ENCODE peak calls at places on chromosomes 6 and 20, in nine cellular contexts. G is bronchial epithelial cell, X is T1000, H is stromal cell of bone marrow, M is AG09309, Q is ELF-1, L is A172, P is NCI-H1105 treated with DMSO at 0.1 percent for 48 hours, B is tibial nerve. D is an unnamed sample.
A peak's percentile ranks its signal among the peaks of the same experiment; 100 is the strongest.

GRCh38 chr6:142331075-142331551 is 29.3 kb downstream of the ADGRG6 start:
- DNase-seq in G (peak; percentile 58), P (no peak), L (no peak), B (no peak), Q (peak; percentile 6), M (no peak), H (no peak), X (no peak), D (no peak)

GRCh38 chr20:13991311-13991710 is 897 bp upstream of the SEL1L2 start:
- DNase-seq in M (no peak), B (no peak), G (no peak), L (no peak), P (no peak), H (no peak), X (no peak), Q (no peak), D (no peak)

GRCh38 chr6:17866876-17867444 is 120.5 kb downstream of the KIF13A start:
- DNase-seq in P (no peak), H (no peak), L (no peak), X (no peak), Q (no peak), M (no peak), G (no peak), B (no peak), D (no peak)

GRCh38 chr6:150175611-150176151 is 32.8 kb downstream of the PPP1R14C start:
- DNase-seq in M (no peak), X (no peak), Q (no peak), H (no peak), G (no peak), P (no peak), L (no peak), B (no peak), D (no peak)

GRCh38 chr6:54238407-54238806 is 69.8 kb upstream of the TINAG start:
- DNase-seq in X (no peak), P (no peak), G (no peak), Q (no peak), L (no peak), B (no peak), H (peak; percentile 72), M (peak; percentile 86), D (no peak)

GRCh38 chr20:59748555-59749292 is 144.4 kb downstream of the PHACTR3 start:
- DNase-seq in M (peak; percentile 80), P (no peak), B (no peak), G (no peak), X (no peak), H (peak; percentile 38), Q (no peak), L (no peak), D (no peak)

GRCh38 chr20:10065154-10065833 is 30.5 kb downstream of the ANKEF1 start:
- DNase-seq in P (no peak), H (peak; percentile 25), M (no peak), L (peak; percentile 28), Q (no peak), X (no peak), G (peak; percentile 55), B (no peak), D (no peak)

GRCh38 chr6:42453649-42454427 is 2.1 kb upstream of the TRERF1 start:
- DNase-seq in L (no peak), Q (peak; percentile 80), G (peak; percentile 29), P (peak; percentile 66), B (no peak), M (no peak), H (peak; percentile 45), X (no peak), D (no peak)

GRCh38 chr20:41108531-41108930 is 28.8 kb upstream of the PLCG1 start:
- DNase-seq in H (no peak), P (no peak), Q (no peak), M (no peak), L (no peak), X (no peak), B (no peak), G (no peak), D (no peak)

GRCh38 chr20:44752099-44752931 is 6.7 kb downstream of the KCNK15 start:
- DNase-seq in B (no peak), H (no peak), L (no peak), Q (peak; percentile 38), M (no peak), P (no peak), G (no peak), X (no peak), D (no peak)

GRCh38 chr20:36399147-36399968 is 93.2 kb downstream of the DLGAP4 start:
- DNase-seq in L (peak; percentile 62), X (no peak), H (no peak), G (peak; percentile 43), M (no peak), B (no peak), Q (peak; percentile 93), P (peak; percentile 34), D (peak; percentile 5)

GRCh38 chr20:17960927-17961599 is 7.5 kb downstream of the SNX5 start:
- DNase-seq in G (no peak), L (no peak), X (no peak), P (no peak), H (no peak), M (no peak), Q (no peak), B (no peak), D (no peak)

GRCh38 chr6:161316531-161316930 is 42.7 kb upstream of the AGPAT4 start:
- DNase-seq in G (no peak), B (no peak), Q (no peak), X (no peak), P (no peak), M (no peak), L (no peak), H (no peak), D (no peak)

GRCh38 chr6:168364793-168365421 is 45.3 kb upstream of the DACT2 start:
- DNase-seq in L (no peak), M (no peak), X (no peak), B (no peak), P (no peak), G (no peak), Q (no peak), H (no peak), D (no peak)

GRCh38 chr6:129766959-129767728 is 57.2 kb upstream of the ARHGAP18 start:
- DNase-seq in Q (peak; percentile 76), M (no peak), P (peak; percentile 87), X (peak; percentile 30), L (peak; percentile 55), B (no peak), G (peak; percentile 74), H (no peak), D (no peak)

GRCh38 chr6:89375427-89375868 is 22.9 kb upstream of the UBE2J1 start:
- DNase-seq in X (no peak), Q (peak; percentile 92), M (no peak), P (peak; percentile 90), G (peak; percentile 60), L (peak; percentile 34), B (no peak), H (no peak), D (no peak)

GRCh38 chr6:84258866-84259265 is 31.4 kb upstream of the CEP162 start:
- DNase-seq in M (no peak), P (no peak), B (no peak), Q (no peak), X (no peak), G (no peak), H (no peak), L (no peak), D (no peak)

GRCh38 chr6:7866531-7866930 is 44.1 kb downstream of the TXNDC5 start:
- DNase-seq in Q (no peak), P (no peak), L (no peak), H (no peak), B (no peak), M (no peak), X (no peak), G (no peak), D (no peak)

GRCh38 chr6:50845499-50846108 is 26.9 kb downstream of the TFAP2B start:
- DNase-seq in H (no peak), X (no peak), L (no peak), M (no peak), B (no peak), G (no peak), Q (peak; percentile 89), P (no peak), D (no peak)

GRCh38 chr20:48725589-48725991 is 102.2 kb downstream of the PREX1 start:
- DNase-seq in X (peak; percentile 55), B (no peak), G (no peak), L (peak; percentile 88), Q (no peak), H (no peak), P (no peak), M (no peak), D (no peak)

GRCh38 chr6:17490724-17491123 is 97.3 kb downstream of the CAP2 start:
- DNase-seq in Q (no peak), H (no peak), B (no peak), P (no peak), M (no peak), X (no peak), L (peak; percentile 15), G (no peak), D (no peak)

GRCh38 chr6:165834613-165835259 is 171.7 kb upstream of the PDE10A start:
- DNase-seq in B (no peak), Q (no peak), P (peak; percentile 100), G (peak; percentile 52), L (peak; percentile 55), X (no peak), M (no peak), H (no peak), D (no peak)

GRCh38 chr6:35302604-35303218 is 5.1 kb downstream of the DEF6 start:
- DNase-seq in L (peak; percentile 46), B (no peak), G (peak; percentile 91), M (no peak), Q (peak; percentile 34), H (no peak), P (no peak), X (no peak), D (peak; percentile 58)

GRCh38 chr6:161721511-161721910 is 447.6 kb upstream of the AGPAT4 start:
- DNase-seq in L (no peak), B (no peak), H (no peak), G (no peak), P (no peak), X (no peak), M (no peak), Q (no peak), D (no peak)

GRCh38 chr20:37329481-37330165 is 16.3 kb upstream of the SRC start:
- DNase-seq in Q (peak; percentile 67), H (no peak), L (no peak), B (no peak), X (no peak), M (no peak), G (no peak), P (no peak), D (no peak)

GRCh38 chr6:21742238-21742660 is 148.7 kb downstream of the SOX4 start:
- DNase-seq in B (no peak), Q (no peak), L (peak; percentile 76), G (peak; percentile 97), X (no peak), H (no peak), M (no peak), P (peak; percentile 14), D (no peak)

D was measured in keratinocyte.